ENCODE peak calls at places on chromosomes 5 and 9, in four cellular contexts. M is mammary epithelial cell, L is memory B cell, O is aorta. W is an unnamed sample.

GRCh38 chr9:94586814-94587213 is 6.8 kb downstream of the FBP2 start:
- DNase-seq in M (peak), L (no peak), O (no peak), W (no peak)

GRCh38 chr5:156589859-156590216 is 260.3 kb upstream of the PPP1R2B start:
- DNase-seq in M (no peak), L (no peak), O (no peak), W (no peak)

GRCh38 chr9:92294297-92294676 is 790 bp upstream of the IARS1 start:
- DNase-seq in M (peak), L (no peak), O (no peak), W (no peak)

GRCh38 chr5:116883875-116884274 is 309.3 kb upstream of the SEMA6A start:
- DNase-seq in M (no peak), L (no peak), O (no peak), W (no peak)

GRCh38 chr9:129725841-129726251 is 27.0 kb downstream of the PTGES start:
- DNase-seq in M (no peak), L (no peak), O (no peak), W (no peak)

GRCh38 chr5:82586176-82586575 is 308.0 kb upstream of the RPS23 start:
- DNase-seq in M (no peak), L (no peak), O (no peak), W (no peak)

GRCh38 chr5:56412601-56413379 is 179.7 kb upstream of the ANKRD55 start:
- DNase-seq in M (no peak), L (peak), O (peak), W (peak)

GRCh38 chr9:110351009-110351467 is 13.4 kb upstream of the TXNDC8 start:
- DNase-seq in M (peak), L (no peak), O (no peak), W (no peak)

GRCh38 chr9:18359335-18359734 is 114.6 kb upstream of the ADAMTSL1 start:
- DNase-seq in M (peak), L (no peak), O (no peak), W (no peak)

GRCh38 chr9:79176298-79176697 is 395.5 kb upstream of the TLE4 start:
- DNase-seq in M (no peak), L (no peak), O (no peak), W (no peak)

GRCh38 chr5:157473383-157474370 is 13.7 kb downstream of the NIPAL4 start:
- DNase-seq in M (no peak), L (no peak), O (no peak), W (no peak)

GRCh38 chr5:166119506-166119905 is 2171.9 kb upstream of the WWC1 start:
- DNase-seq in M (no peak), L (no peak), O (no peak), W (no peak)

GRCh38 chr5:160271396-160271795 is 41.0 kb downstream of the CCNJL start:
- DNase-seq in M (no peak), L (no peak), O (no peak), W (no peak)

GRCh38 chr5:143539742-143540141 is 136.3 kb upstream of the NR3C1 start:
- DNase-seq in M (no peak), L (no peak), O (no peak), W (no peak)

GRCh38 chr9:35603506-35603985 is 1.5 kb upstream of the TESK1 start:
- DNase-seq in M (peak), L (no peak), O (peak), W (no peak)

GRCh38 chr5:72071906-72072305 is 35.4 kb upstream of the MAP1B start:
- DNase-seq in M (no peak), L (no peak), O (no peak), W (no peak)

GRCh38 chr5:55276771-55277170 is 30.7 kb downstream of the DHX29 start:
- DNase-seq in M (peak), L (no peak), O (no peak), W (no peak)

GRCh38 chr5:75601567-75601966 is 9.7 kb upstream of the ANKDD1B start:
- DNase-seq in M (no peak), L (no peak), O (no peak), W (no peak)

GRCh38 chr5:180008433-180008832 is 63.1 kb downstream of the RNF130 start:
- DNase-seq in M (no peak), L (no peak), O (no peak), W (no peak)

GRCh38 chr9:534886-535285 is 306.6 kb upstream of the DMRT1 start:
- DNase-seq in M (peak), L (no peak), O (peak), W (no peak)

GRCh38 chr5:78671609-78672008 is 23.0 kb upstream of the LHFPL2 start:
- DNase-seq in M (no peak), L (no peak), O (no peak), W (no peak)

W was measured in activated B cell treated with CpG ODN at 0.5 μM for 24 hours.